ENCODE peak calls at places on chromosomes 5 and 9, in four cellular contexts. G is lower leg skin, A is GM13977, J is EH. W is an unnamed sample.

GRCh38 chr9:37429441-37430285 is 7.2 kb downstream of the GRHPR start:
- DNase-seq in J (no peak), A (no peak), G (no peak), W (no peak)

GRCh38 chr5:137221914-137222313 is 277.2 kb downstream of the SPOCK1 start:
- DNase-seq in G (no peak), J (no peak), A (no peak), W (no peak)

GRCh38 chr9:122382901-122383850 is 12.4 kb downstream of the PTGS1 start:
- DNase-seq in G (peak; percentile 79), A (no peak), J (peak; percentile 59), W (peak; percentile 88)

GRCh38 chr9:127763918-127764384 is 14.5 kb downstream of the SH2D3C start:
- DNase-seq in A (no peak), J (peak; percentile 28), G (no peak), W (no peak)

GRCh38 chr5:44441460-44441859 is 52.2 kb upstream of the FGF10 start:
- DNase-seq in A (no peak), J (no peak), G (no peak), W (no peak)

GRCh38 chr9:136860529-136860928 is 5.6 kb downstream of the EDF1 start:
- DNase-seq in G (no peak), A (no peak), J (no peak), W (no peak)

GRCh38 chr9:1044643-1045042 is 5.5 kb upstream of the DMRT2 start:
- DNase-seq in A (no peak), J (no peak), G (peak; percentile 92), W (peak; percentile 25)

GRCh38 chr5:109805472-109805871 is 115.7 kb downstream of the MAN2A1 start:
- DNase-seq in J (no peak), G (no peak), A (no peak), W (no peak)

GRCh38 chr5:32735512-32735911 is 24.4 kb downstream of the NPR3 start:
- DNase-seq in G (no peak), J (no peak), A (no peak), W (no peak)

GRCh38 chr5:1227669-1228068 is 2.5 kb downstream of the SLC6A18 start:
- DNase-seq in J (peak; percentile 47), A (no peak), G (no peak), W (peak; percentile 9)

GRCh38 chr5:80763873-80764647 is 109.3 kb upstream of the DHFR start:
- DNase-seq in J (peak; percentile 17), G (no peak), A (no peak), W (no peak)

GRCh38 chr9:76716270-76716669 is 48.0 kb upstream of the PCA3 start:
- DNase-seq in G (no peak), A (no peak), J (no peak), W (peak; percentile 9)

GRCh38 chr5:159913048-159913447 is 3.2 kb upstream of the ADRA1B start:
- DNase-seq in J (peak; percentile 94), G (no peak), A (no peak), W (peak; percentile 75)

GRCh38 chr5:144072518-144072927 is 97.9 kb downstream of the YIPF5 start:
- DNase-seq in A (no peak), G (no peak), J (peak; percentile 93), W (peak; percentile 90)

GRCh38 chr9:96086936-96087582 is 211.6 kb downstream of the ERCC6L2 start:
- DNase-seq in G (peak; percentile 42), J (no peak), A (no peak), W (no peak)

GRCh38 chr5:98301567-98301966 is 471.9 kb upstream of the RGMB start:
- DNase-seq in A (no peak), G (no peak), J (no peak), W (peak; percentile 34)

GRCh38 chr5:155148694-155149093 is 135.1 kb downstream of the KIF4B start:
- DNase-seq in G (no peak), A (no peak), J (no peak), W (no peak)

GRCh38 chr9:109440797-109441287 is 57.3 kb downstream of the PTPN3 start:
- DNase-seq in A (peak; percentile 85), G (no peak), J (peak; percentile 82), W (peak; percentile 82)

GRCh38 chr9:129597355-129598088 is 23.4 kb downstream of the C9orf50 start:
- DNase-seq in G (no peak), A (peak; percentile 73), J (peak; percentile 71), W (peak; percentile 57)

GRCh38 chr9:137478613-137479314 is 19.6 kb upstream of the NSMF start:
- DNase-seq in A (no peak), G (peak; percentile 87), J (peak; percentile 41), W (peak; percentile 34)

GRCh38 chr9:93814561-93814960 is 140.6 kb downstream of the BARX1 start:
- DNase-seq in J (no peak), G (no peak), A (peak; percentile 4), W (no peak)

GRCh38 chr5:172133359-172134029 is 54.5 kb downstream of the STK10 start:
- DNase-seq in J (peak; percentile 98), G (no peak), A (no peak), W (peak; percentile 99)

GRCh38 chr9:131396626-131397025 is 2.7 kb downstream of the PRRC2B start:
- DNase-seq in A (no peak), G (no peak), J (no peak), W (no peak)

GRCh38 chr5:137075163-137075970 is 423.8 kb downstream of the SPOCK1 start:
- DNase-seq in A (peak; percentile 56), J (peak; percentile 60), G (peak; percentile 83), W (no peak)

GRCh38 chr9:14214065-14214684 is 99.8 kb downstream of the NFIB start:
- DNase-seq in A (no peak), G (no peak), J (no peak), W (no peak)

GRCh38 chr5:61327761-61328753 is 4.0 kb upstream of the ZSWIM6 start:
- DNase-seq in G (no peak), A (peak; percentile 53), J (peak; percentile 81), W (peak; percentile 85)

GRCh38 chr5:174311531-174312269 is 266.2 kb downstream of the NSG2 start:
- DNase-seq in A (peak; percentile 87), G (peak; percentile 88), J (peak; percentile 61), W (peak; percentile 43)

GRCh38 chr9:33452828-33453271 is 5.5 kb upstream of the AQP3 start:
- DNase-seq in J (peak; percentile 89), G (peak; percentile 90), A (peak; percentile 66), W (peak; percentile 60)

GRCh38 chr5:16108418-16108817 is 71.2 kb downstream of the MARCHF11 start:
- DNase-seq in G (no peak), J (no peak), A (no peak), W (no peak)